ENCODE peak calls at places on chromosomes 7 and 10, in five cellular contexts. V, G, N, K and P are unnamed samples.

GRCh38 chr10:45354261-45354660 is 19.8 kb upstream of the ALOX5 start:
- DNase-seq in K (peak), V (no peak), G (no peak), N (no peak), P (no peak)

GRCh38 chr7:56045796-56046195 is 5.4 kb downstream of the PSPH start:
- DNase-seq in G (no peak), K (no peak), N (no peak), V (no peak), P (no peak)

GRCh38 chr10:80090120-80090519 is 11.7 kb downstream of the TMEM254 start:
- DNase-seq in G (no peak), N (no peak), K (no peak), V (no peak), P (no peak)

GRCh38 chr10:132248455-132249231 is 59.1 kb downstream of the STK32C start:
- DNase-seq in K (peak), N (peak), G (peak), V (peak), P (peak)

GRCh38 chr10:90592903-90593302 is 264.9 kb downstream of the HTR7 start:
- DNase-seq in V (peak), K (peak), G (peak), N (peak), P (peak)

GRCh38 chr7:155840909-155841308 is 28.6 kb upstream of the SHH start:
- DNase-seq in N (no peak), V (no peak), K (no peak), G (no peak), P (no peak)

GRCh38 chr10:24463683-24464426 is 254.9 kb downstream of the KIAA1217 start:
- DNase-seq in V (peak), G (no peak), N (no peak), K (peak), P (peak)

GRCh38 chr7:81929386-81929785 is 159.5 kb upstream of the HGF start:
- DNase-seq in K (peak), G (no peak), N (no peak), V (no peak), P (peak)

GRCh38 chr7:134434701-134435100 is 24.2 kb downstream of the AKR1B1 start:
- DNase-seq in N (no peak), K (no peak), G (no peak), V (no peak), P (no peak)

GRCh38 chr10:67772894-67773511 is 65.0 kb downstream of the DNAJC12 start:
- DNase-seq in V (peak), G (no peak), N (no peak), K (peak), P (no peak)

GRCh38 chr7:76262683-76263402 is 39.6 kb upstream of the HSPB1 start:
- DNase-seq in K (peak), G (peak), V (peak), N (peak), P (peak)

GRCh38 chr7:6453737-6454136 is 6.0 kb upstream of the DAGLB start:
- DNase-seq in G (no peak), K (peak), N (no peak), V (no peak), P (peak)

DNA sequence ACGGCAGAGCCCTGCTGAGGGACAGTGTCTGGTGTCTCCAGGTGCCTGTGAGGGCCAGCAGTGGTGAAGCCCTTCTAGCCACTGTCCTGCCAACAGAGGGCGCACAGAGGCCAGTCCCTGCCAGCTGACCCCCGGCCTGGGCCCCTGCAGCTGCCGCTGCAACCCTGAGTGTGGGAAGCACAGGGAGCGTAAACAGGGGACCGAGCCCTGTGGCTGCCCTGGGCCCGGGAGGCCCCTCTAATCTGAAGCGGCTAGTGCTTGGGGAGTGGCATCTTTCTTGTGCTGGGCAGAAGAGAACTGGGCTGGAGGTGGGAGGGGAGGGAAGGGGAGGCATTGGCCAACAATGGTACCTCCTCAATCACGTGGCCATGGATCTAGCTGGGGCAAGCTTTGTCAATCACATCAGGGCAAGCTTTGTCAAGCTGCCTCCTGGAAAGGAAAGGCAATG is 34.6 kb downstream of the TRIM8 start:
- DNase-seq in K (peak), V (peak), G (peak), N (peak), P (no peak)
- TF ChIP-seq CTCF in K (peak), V (peak), G (peak), N (no peak), P (peak)

GRCh38 chr7:26507375-26508068 is 215.9 kb downstream of the SNX10 start:
- DNase-seq in K (no peak), N (no peak), V (no peak), G (no peak), P (no peak)

GRCh38 chr7:26510226-26510957 is 218.7 kb downstream of the SNX10 start:
- DNase-seq in K (no peak), G (no peak), N (no peak), V (no peak), P (no peak)

GRCh38 chr7:26508917-26509316 is 217.3 kb downstream of the SNX10 start:
- DNase-seq in V (no peak), K (no peak), N (no peak), G (no peak), P (no peak)

GRCh38 chr7:26506196-26506595 is 214.5 kb downstream of the SNX10 start:
- DNase-seq in K (no peak), V (no peak), N (no peak), G (no peak), P (no peak)

GRCh38 chr7:26508481-26508880 is 216.8 kb downstream of the SNX10 start:
- DNase-seq in G (no peak), V (no peak), N (peak), K (no peak), P (no peak)
- TF ChIP-seq CTCF in G (no peak), V (no peak), N (no peak), K (no peak), P (no peak)

DNA sequence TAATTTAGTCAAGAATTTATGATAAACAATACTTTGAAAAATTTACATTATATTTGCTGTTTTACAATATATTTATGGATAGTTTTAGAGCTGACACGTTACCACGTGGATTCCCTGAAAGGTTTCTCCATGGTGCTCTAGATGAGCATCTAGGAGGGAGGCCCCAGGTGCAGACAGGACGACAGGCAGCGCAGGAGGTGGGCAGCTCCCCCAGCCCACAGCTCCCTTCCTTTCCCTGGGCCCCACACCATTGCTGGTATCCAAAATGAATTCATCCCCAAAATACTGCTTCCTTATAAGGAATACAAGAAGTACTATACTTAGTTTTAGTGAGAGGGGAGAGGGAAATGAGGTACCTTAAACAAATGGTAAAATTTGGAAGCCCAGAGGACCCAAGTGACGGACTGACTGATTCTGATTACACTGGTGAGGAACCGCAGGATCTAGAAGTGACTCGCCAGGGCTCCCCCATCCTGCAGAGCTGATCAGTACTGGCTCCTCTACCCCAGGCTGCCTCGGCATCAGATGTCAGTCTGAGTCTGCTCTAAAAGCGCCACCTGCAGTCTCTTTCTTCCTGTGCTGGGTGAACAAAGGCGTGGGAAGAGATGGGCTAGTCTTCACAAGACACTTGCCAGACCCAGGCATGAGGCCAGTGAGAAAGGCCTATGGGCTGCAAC is 89.2 kb downstream of the DLG5 start:
- DNase-seq in V (peak), N (peak), G (peak), K (peak), P (no peak)
- TF ChIP-seq CTCF in V (peak), N (no peak), G (peak), K (no peak), P (no peak)

DNA sequence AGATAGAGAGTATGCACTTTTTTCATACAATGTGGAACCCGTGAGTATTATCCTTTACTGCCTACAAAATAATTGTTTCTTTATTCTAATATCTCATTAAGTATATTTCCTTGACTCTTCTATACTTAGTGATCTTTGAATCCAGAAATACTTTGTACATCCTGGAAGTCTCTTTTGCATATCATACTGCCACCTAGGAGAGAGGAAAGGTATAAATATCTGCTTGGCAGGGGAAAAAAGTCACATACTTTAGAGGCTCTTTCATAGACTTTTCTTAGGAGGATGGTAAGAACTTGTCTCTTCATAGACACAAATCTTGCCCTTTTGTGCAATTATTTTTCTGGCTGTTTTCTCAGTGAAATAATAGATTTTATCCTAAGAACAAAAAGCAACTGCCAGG is 436.0 kb downstream of the PAXIP1 start:
- DNase-seq in V (no peak), G (no peak), N (no peak), K (no peak), P (no peak)
- TF ChIP-seq CTCF in V (no peak), G (peak), N (no peak), K (no peak), P (no peak)

DNA sequence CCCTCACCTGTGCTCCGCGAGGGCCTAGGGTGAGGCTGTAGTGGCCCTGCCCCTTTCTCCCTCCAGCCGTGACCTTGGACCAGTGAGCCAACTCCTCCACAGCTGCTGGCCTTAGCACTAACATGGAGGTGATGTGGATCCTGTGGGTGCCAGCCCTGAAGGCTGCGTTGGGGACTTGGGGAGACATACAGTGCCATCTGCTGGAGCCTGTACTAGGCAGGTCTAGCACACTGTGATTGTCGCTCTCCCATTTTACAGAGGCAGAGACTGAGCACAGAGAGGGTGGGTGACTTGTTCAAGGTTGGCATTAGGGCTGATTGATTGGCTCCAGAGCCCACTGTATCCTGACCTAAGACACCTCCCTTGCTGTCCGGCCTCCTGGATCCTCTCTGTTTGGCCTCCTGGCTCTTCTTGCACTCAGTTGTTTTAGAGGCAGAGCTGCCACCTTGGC is 37.6 kb downstream of the PRF1 start:
- DNase-seq in N (peak), G (no peak), K (no peak), V (no peak), P (no peak)
- TF ChIP-seq CTCF in N (no peak), G (no peak), K (no peak), V (peak), P (no peak)

GRCh38 chr7:36048902-36049240 is 104.2 kb upstream of the EEPD1 start:
- DNase-seq in N (no peak), V (no peak), K (peak), G (no peak), P (no peak)

GRCh38 chr7:36048141-36048901 is 104.7 kb upstream of the EEPD1 start:
- DNase-seq in K (peak), V (no peak), N (no peak), G (no peak), P (peak)

GRCh38 chr7:36045830-36046341 is 107.2 kb upstream of the EEPD1 start:
- DNase-seq in G (no peak), N (no peak), K (no peak), V (no peak), P (no peak)

GRCh38 chr7:36045275-36045674 is 107.8 kb upstream of the EEPD1 start:
- DNase-seq in K (peak), N (no peak), V (no peak), G (no peak), P (peak)

GRCh38 chr7:36047254-36047653 is 105.8 kb upstream of the EEPD1 start:
- DNase-seq in K (peak), N (no peak), G (no peak), V (no peak), P (peak)
- TF ChIP-seq CTCF in K (peak), N (no peak), G (peak), V (no peak), P (peak)

DNA sequence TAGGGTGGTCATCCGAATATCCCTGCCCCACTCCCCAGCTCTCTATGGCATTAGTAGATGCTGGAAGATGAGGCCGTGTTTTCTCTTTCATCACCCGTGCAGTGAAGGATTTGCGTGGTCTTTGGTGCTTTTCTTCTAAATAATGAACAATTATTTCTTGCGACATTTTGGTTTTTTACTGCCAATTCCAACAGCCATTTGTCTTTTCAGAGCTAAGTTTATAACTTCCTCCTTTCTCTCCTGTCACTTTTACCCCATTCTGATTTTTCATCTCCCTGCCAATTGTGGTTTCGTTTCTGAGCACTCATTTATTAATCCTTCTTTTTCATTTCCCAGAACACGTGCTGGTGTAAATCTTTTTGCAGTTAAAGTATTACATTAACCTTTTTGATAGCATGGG is 192.8 kb downstream of the MGMT start:
- DNase-seq in V (no peak), N (no peak), G (no peak), K (no peak), P (peak)
- TF ChIP-seq CTCF in V (no peak), N (no peak), G (no peak), K (no peak), P (no peak)

GRCh38 chr10:72061491-72061890 is 26.9 kb downstream of the SPOCK2 start:
- DNase-seq in K (no peak), N (peak), G (no peak), V (peak), P (no peak)
- TF ChIP-seq CTCF in K (peak), N (no peak), G (no peak), V (peak), P (peak)